ENCODE peak calls at places on chromosomes 3 and 15, in nine cellular contexts. Z, B, M, C, R, Q, K, I and D are unnamed samples.

GRCh38 chr3:144364797-144365196 is 393.2 kb downstream of the DIPK2A start:
- DNase-seq in K (no peak), Z (no peak), B (no peak), M (no peak), R (no peak), C (no peak), Q (no peak), I (no peak), D (no peak)

GRCh38 chr3:149448331-149448831 is 26.1 kb upstream of the TM4SF4 start:
- DNase-seq in R (no peak), C (no peak), K (no peak), M (peak), B (no peak), I (no peak), Z (no peak), Q (no peak), D (no peak)

GRCh38 chr3:157104928-157105652 is 54.9 kb downstream of the CCNL1 start:
- DNase-seq in K (no peak), M (no peak), R (no peak), Z (no peak), C (peak), B (peak), I (no peak), Q (no peak), D (no peak)

GRCh38 chr3:167749209-167749608 is 13.7 kb downstream of the SERPINI1 start:
- DNase-seq in Z (no peak), B (no peak), M (no peak), I (no peak), C (no peak), R (no peak), K (no peak), Q (no peak), D (no peak)

GRCh38 chr3:182259579-182259978 is 533.7 kb upstream of the ATP11B start:
- DNase-seq in M (no peak), R (no peak), I (peak), K (no peak), B (peak), C (no peak), Z (peak), Q (no peak), D (peak)

GRCh38 chr15:68646156-68646555 is 67.4 kb downstream of the CORO2B start:
- DNase-seq in R (no peak), M (no peak), Z (no peak), B (peak), I (no peak), Q (no peak), C (no peak), K (no peak), D (peak)

GRCh38 chr3:152961323-152961722 is 126.4 kb downstream of the P2RY1 start:
- DNase-seq in I (no peak), Z (peak), R (no peak), K (no peak), C (peak), Q (no peak), B (no peak), M (peak), D (no peak)

GRCh38 chr15:40377606-40378005 is 4.9 kb upstream of the KNSTRN start:
- DNase-seq in I (no peak), B (no peak), C (no peak), R (no peak), K (no peak), M (no peak), Q (no peak), Z (no peak), D (no peak)

GRCh38 chr15:89356634-89357298 is 22.1 kb upstream of the POLG start:
- DNase-seq in K (no peak), M (no peak), I (no peak), B (no peak), C (peak), Q (no peak), R (no peak), Z (peak), D (no peak)

GRCh38 chr3:64954995-64955636 is 267.3 kb upstream of the ADAMTS9 start:
- DNase-seq in R (no peak), C (no peak), Z (peak), B (no peak), M (no peak), K (no peak), Q (no peak), I (no peak), D (no peak)

GRCh38 chr15:40097968-40098476 is 10.7 kb downstream of the BMF start:
- DNase-seq in K (no peak), Z (no peak), R (no peak), B (peak), M (no peak), I (no peak), C (peak), Q (peak), D (no peak)

GRCh38 chr3:197468167-197468566 is 87.6 kb downstream of the BDH1 start:
- DNase-seq in Q (no peak), B (no peak), C (no peak), K (no peak), M (no peak), Z (no peak), R (no peak), I (no peak), D (no peak)
- H3K27ac ChIP-seq in Q (no peak), B (no peak), C (no peak), K (no peak), M (no peak), Z (peak), R (no peak), I (no peak), D (peak)

GRCh38 chr15:101277038-101277822 is at the start of gene SELENOS:
- DNase-seq in R (peak), Q (peak), Z (peak), B (peak), C (peak), M (peak), K (peak), I (peak), D (peak)
- H3K27ac ChIP-seq in R (peak), Q (peak), Z (peak), B (peak), C (peak), M (peak), K (peak), I (peak), D (peak)

GRCh38 chr3:104362319-104362718 is 1004.4 kb upstream of the ALCAM start:
- DNase-seq in K (no peak), C (no peak), I (no peak), R (no peak), B (no peak), Q (no peak), Z (no peak), M (no peak), D (no peak)

GRCh38 chr3:104368760-104369159 is 997.9 kb upstream of the ALCAM start:
- DNase-seq in Q (no peak), Z (no peak), C (no peak), M (no peak), R (no peak), B (no peak), K (no peak), I (no peak), D (no peak)

DNA sequence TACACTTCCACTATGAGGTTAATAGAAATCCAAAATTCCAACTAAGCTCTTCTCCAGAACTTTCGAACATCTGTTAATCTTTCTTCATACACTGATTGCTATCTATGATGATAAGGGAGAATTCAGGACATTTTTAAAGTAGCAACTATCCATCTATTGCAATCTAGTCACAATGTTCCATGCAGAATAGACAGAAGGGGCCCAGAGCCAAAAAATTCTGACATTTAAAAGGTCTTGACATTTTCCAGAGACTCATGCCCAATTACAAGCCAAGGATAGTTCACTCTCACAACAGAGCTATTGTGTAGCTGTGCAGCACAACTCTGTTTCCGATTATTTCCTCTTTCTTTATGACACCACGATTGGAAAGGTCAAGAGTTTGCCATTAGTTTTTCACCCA is 999.7 kb upstream of the ALCAM start:
- DNase-seq in Z (peak), R (no peak), B (no peak), I (no peak), Q (no peak), M (no peak), K (no peak), C (no peak), D (no peak)
- H3K27ac ChIP-seq in Z (peak), R (no peak), B (no peak), I (no peak), Q (no peak), M (no peak), K (no peak), C (no peak), D (no peak)

GRCh38 chr15:25397110-25397509 is 41.7 kb downstream of the UBE3A start:
- DNase-seq in Q (no peak), C (no peak), M (no peak), I (no peak), R (no peak), K (no peak), Z (no peak), B (no peak), D (no peak)

GRCh38 chr15:25394893-25395292 is 43.9 kb downstream of the UBE3A start:
- DNase-seq in C (no peak), I (no peak), Q (no peak), Z (no peak), R (no peak), K (no peak), B (no peak), M (no peak), D (no peak)

DNA sequence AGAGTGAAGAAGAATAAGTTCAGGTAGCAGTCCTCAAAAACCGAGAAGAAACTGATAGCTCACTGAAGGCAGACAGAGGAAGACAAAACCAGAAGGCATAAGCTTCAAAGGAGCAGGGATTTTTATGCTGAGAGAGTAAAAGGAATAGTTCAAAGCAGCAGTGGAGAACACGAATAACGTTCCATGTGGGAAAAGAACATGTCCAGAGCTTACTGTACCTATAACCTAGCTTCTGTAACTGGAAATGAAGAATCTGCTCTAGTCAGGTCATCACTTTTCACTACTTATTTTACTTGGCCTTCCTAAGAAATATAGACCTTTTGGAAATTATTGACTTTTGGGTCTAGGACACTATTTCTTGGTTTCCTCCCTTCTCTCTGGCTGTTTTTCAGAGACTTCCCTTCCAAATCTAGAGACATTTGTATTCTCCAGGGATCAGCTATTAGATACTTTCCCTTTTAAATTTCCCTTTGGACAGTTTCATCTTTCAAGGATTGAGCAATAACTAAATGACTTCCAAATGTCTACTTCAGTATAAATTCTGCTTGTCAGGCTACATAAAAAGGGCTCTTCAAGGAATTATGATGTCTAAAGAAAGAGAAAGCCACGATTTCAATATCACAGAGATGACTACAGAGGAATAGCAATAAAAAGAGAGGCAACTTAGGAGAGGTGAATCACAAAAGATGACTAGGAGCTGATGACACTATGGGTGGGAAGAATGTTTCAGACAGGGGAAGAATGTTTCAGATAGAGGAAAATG is 46.7 kb downstream of the UBE3A start:
- DNase-seq in M (peak), Q (no peak), I (no peak), C (no peak), B (no peak), R (no peak), Z (no peak), K (no peak), D (no peak)
- H3K27ac ChIP-seq in M (no peak), Q (no peak), I (no peak), C (no peak), B (no peak), R (no peak), Z (peak), K (no peak), D (no peak)

DNA sequence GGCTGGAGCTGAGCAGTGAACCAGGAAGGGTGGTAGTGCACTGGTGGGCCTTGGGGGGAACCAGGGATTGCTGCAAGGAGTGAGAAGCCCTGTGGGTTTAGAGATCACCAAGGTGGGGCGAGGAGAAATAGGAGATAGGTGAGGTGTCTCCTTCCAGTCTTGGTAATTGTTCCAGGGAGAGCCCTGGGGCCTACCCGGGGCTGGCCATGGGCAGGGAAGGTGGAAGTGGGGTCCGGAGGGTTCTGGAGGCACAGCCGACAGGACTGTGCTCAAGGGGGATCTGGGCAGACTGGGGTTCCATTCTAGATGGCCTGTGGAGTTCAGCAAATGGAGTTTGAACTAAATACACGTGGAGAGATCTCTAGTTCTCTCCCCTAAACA is 4.5 kb downstream of the CHST13 start:
- DNase-seq in Q (peak), I (no peak), K (no peak), R (no peak), Z (no peak), M (no peak), B (no peak), C (no peak), D (no peak)
- H3K27ac ChIP-seq in Q (peak), I (peak), K (no peak), R (no peak), Z (peak), M (no peak), B (no peak), C (no peak), D (no peak)